ENCODE peak calls at places on chromosomes 5 and 9, in eight cellular contexts. G, L, A, X, H, R, Z and F are unnamed samples.

GRCh38 chr9:69627301-69627700 is 44.9 kb downstream of the APBA1 start:
- DNase-seq in G (no peak), L (no peak), A (no peak), X (no peak), H (no peak), R (no peak), Z (no peak), F (no peak)

GRCh38 chr5:119651496-119651895 is 22.1 kb downstream of the FAM170A start:
- DNase-seq in G (no peak), L (no peak), A (no peak), X (no peak), H (no peak), R (no peak), Z (no peak), F (no peak)

GRCh38 chr5:40681351-40682311 is 1.9 kb downstream of the PTGER4 start:
- DNase-seq in G (peak; percentile 61), L (no peak), A (no peak), X (peak; percentile 15), H (no peak), R (peak; percentile 74), Z (peak; percentile 77), F (no peak)

GRCh38 chr9:80028501-80028900 is 456.7 kb downstream of the TLE4 start:
- DNase-seq in G (no peak), L (no peak), A (no peak), X (peak; percentile 42), H (no peak), R (no peak), Z (no peak), F (no peak)

GRCh38 chr5:31692561-31693221 is 53.8 kb downstream of the PDZD2 start:
- DNase-seq in G (no peak), L (no peak), A (no peak), X (no peak), H (no peak), R (no peak), Z (no peak), F (no peak)

GRCh38 chr5:57839025-57839424 is 356.4 kb upstream of the ACTBL2 start:
- DNase-seq in G (no peak), L (no peak), A (peak; percentile 78), X (no peak), H (no peak), R (no peak), Z (no peak), F (no peak)

GRCh38 chr5:129696636-129697035 is 51.3 kb upstream of the MINAR2 start:
- DNase-seq in G (no peak), L (no peak), A (no peak), X (no peak), H (no peak), R (no peak), Z (no peak), F (no peak)

GRCh38 chr5:139848508-139849100 is 53.0 kb downstream of the PSD2 start:
- DNase-seq in G (peak; percentile 61), L (no peak), A (no peak), X (peak; percentile 30), H (no peak), R (no peak), Z (peak; percentile 67), F (no peak)

GRCh38 chr9:82488702-82489578 is 500.4 kb downstream of the SPATA31D1 start:
- DNase-seq in G (no peak), L (peak; percentile 10), A (peak; percentile 31), X (peak; percentile 41), H (no peak), R (no peak), Z (no peak), F (no peak)

GRCh38 chr9:30349526-30350513 is 2034.6 kb upstream of the ACO1 start:
- DNase-seq in G (no peak), L (no peak), A (no peak), X (no peak), H (no peak), R (no peak), Z (no peak), F (no peak)

GRCh38 chr5:40914835-40915234 is 5.5 kb downstream of the C7 start:
- DNase-seq in G (no peak), L (no peak), A (no peak), X (no peak), H (no peak), R (no peak), Z (no peak), F (no peak)

GRCh38 chr9:136244776-136245193 is 827 bp downstream of the QSOX2 start:
- DNase-seq in G (no peak), L (no peak), A (no peak), X (no peak), H (no peak), R (no peak), Z (no peak), F (no peak)

GRCh38 chr9:134204041-134204440 is 39.7 kb upstream of the RNU6ATAC start:
- DNase-seq in G (no peak), L (peak; percentile 1), A (no peak), X (no peak), H (no peak), R (no peak), Z (peak; percentile 3), F (no peak)

GRCh38 chr9:83934569-83935275 is 13.5 kb upstream of the KIF27 start:
- DNase-seq in G (no peak), L (no peak), A (peak; percentile 77), X (no peak), H (no peak), R (no peak), Z (no peak), F (no peak)

GRCh38 chr9:107226431-107226830 is 56.6 kb upstream of the RAD23B start:
- DNase-seq in G (no peak), L (peak; percentile 20), A (no peak), X (no peak), H (no peak), R (no peak), Z (no peak), F (no peak)

GRCh38 chr9:113955076-113955752 is 79.1 kb downstream of the ZNF618 start:
- DNase-seq in G (no peak), L (no peak), A (no peak), X (no peak), H (no peak), R (no peak), Z (no peak), F (no peak)

GRCh38 chr5:143931389-143931984 is 119.5 kb downstream of the HMHB1 start:
- DNase-seq in G (no peak), L (no peak), A (no peak), X (no peak), H (no peak), R (no peak), Z (no peak), F (no peak)

DNA sequence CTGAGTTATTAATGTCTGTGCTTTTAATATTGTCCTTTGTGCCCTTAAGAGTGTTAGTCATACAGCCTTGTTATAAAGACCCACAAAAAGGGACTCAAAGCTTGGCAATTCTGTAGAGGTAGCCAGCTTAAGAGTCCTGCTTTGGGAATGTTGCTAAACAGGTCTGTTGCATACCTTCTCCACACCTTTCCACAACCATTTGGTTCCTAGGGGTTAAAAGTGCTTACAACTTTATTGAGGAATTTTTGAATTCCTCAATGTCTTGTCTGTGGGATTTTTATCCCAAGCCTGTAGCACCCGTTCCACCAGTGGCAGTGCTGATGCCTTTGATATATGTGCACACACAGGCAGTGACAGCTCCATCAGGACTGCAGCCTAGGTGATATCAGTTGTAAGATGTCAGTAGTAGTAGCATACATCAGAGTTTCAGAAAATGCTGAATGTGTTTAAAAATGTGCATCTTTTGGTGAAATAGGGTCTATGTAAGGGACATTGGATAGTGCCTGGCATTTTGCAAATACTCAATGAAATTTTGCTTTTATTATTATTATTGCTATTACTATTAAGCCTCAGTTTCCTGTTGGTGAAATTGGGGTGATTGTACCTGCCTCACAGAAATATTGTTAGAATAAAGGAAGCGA is 68.5 kb downstream of the WWC1 start:
- DNase-seq in G (no peak), L (no peak), A (peak; percentile 91), X (no peak), H (no peak), R (peak; percentile 42), Z (no peak), F (no peak)
- H3K4me1 ChIP-seq in G (no peaks in the 10 kb centered on the region), L (no peaks in the 10 kb centered on the region), A (peaks cover 60% of the 10 kb centered on the region), X (peaks cover 15% of the 10 kb centered on the region), H (peaks cover 3% of the 10 kb centered on the region), R (peaks cover 19% of the 10 kb centered on the region), Z (peaks cover 8% of the 10 kb centered on the region), F (peaks cover 3% of the 10 kb centered on the region)

DNA sequence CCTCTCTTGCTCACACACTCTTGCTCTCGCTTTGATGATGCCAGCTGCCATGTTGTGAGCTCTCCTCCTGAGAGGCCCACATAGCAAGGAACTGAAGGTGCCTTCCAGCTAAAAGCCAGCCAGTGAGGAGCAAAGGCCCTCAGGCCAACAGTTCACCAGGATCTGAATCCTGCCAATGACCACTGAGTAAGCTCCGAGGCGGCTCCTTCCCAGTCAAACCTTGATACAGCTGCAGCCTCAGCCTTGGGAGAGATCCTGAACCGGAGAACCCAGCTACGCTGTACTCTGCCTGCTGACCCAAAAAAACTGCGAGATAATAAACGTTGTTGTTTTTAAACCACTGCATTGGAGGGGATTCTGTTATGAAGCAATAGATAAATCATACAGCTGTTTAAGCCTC is 49.0 kb upstream of the IFNK start:
- DNase-seq in G (no peak), L (no peak), A (no peak), X (no peak), H (no peak), R (no peak), Z (no peak), F (no peak)
- H3K4me1 ChIP-seq in G (no peaks in the 10 kb centered on the region), L (no peaks in the 10 kb centered on the region), A (no peaks in the 10 kb centered on the region), X (peaks cover 18% of the 10 kb centered on the region), H (peaks cover 5% of the 10 kb centered on the region), R (no peaks in the 10 kb centered on the region), Z (peaks cover 7% of the 10 kb centered on the region), F (no peaks in the 10 kb centered on the region)

GRCh38 chr5:68147659-68148058 is 67.9 kb upstream of the PIK3R1 start:
- DNase-seq in G (no peak), L (no peak), A (no peak), X (no peak), H (no peak), R (no peak), Z (no peak), F (no peak)
- H3K4me1 ChIP-seq in G (no peaks in the 10 kb centered on the region), L (no peaks in the 10 kb centered on the region), A (no peaks in the 10 kb centered on the region), X (no peaks in the 10 kb centered on the region), H (no peaks in the 10 kb centered on the region), R (no peaks in the 10 kb centered on the region), Z (no peaks in the 10 kb centered on the region), F (no peaks in the 10 kb centered on the region)

GRCh38 chr5:10699281-10699874 is 61.7 kb downstream of the DAP start:
- DNase-seq in G (no peak), L (no peak), A (no peak), X (no peak), H (no peak), R (no peak), Z (no peak), F (no peak)
- H3K4me1 ChIP-seq in G (peaks cover 15% of the 10 kb centered on the region), L (no peaks in the 10 kb centered on the region), A (peaks cover 60% of the 10 kb centered on the region), X (peaks cover 15% of the 10 kb centered on the region), H (peaks cover 13% of the 10 kb centered on the region), R (peaks cover 9% of the 10 kb centered on the region), Z (peaks cover 14% of the 10 kb centered on the region), F (peaks cover 16% of the 10 kb centered on the region)

GRCh38 chr9:36867241-36867640 is 166.8 kb downstream of the PAX5 start:
- DNase-seq in G (no peak), L (no peak), A (no peak), X (no peak), H (no peak), R (no peak), Z (no peak), F (no peak)
- H3K4me1 ChIP-seq in G (no peaks in the 10 kb centered on the region), L (no peaks in the 10 kb centered on the region), A (no peaks in the 10 kb centered on the region), X (peaks cover 6% of the 10 kb centered on the region), H (peaks cover 2% of the 10 kb centered on the region), R (peaks cover 4% of the 10 kb centered on the region), Z (no peaks in the 10 kb centered on the region), F (no peaks in the 10 kb centered on the region)

DNA sequence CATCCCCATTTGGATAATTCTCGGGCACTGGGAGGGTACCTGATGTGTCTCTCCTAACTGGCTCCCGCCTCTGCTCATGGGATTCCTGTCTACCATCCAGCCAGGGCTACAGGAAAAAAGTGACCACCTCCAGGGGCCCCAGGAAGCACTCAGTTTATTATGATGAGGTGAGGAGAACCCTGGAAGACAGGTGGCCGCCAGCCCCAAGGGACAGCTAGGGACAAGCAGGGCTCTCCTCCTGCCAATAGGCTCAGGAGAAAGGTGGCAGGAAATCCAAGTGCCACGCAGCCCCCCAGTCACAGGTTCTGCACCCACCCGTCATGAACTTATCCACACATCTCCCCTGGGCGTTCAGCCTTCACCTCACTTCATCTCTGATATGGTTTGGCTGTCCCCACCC is 61.5 kb upstream of the ZNF354A start:
- DNase-seq in G (no peak), L (no peak), A (no peak), X (no peak), H (no peak), R (no peak), Z (no peak), F (no peak)
- H3K4me1 ChIP-seq in G (no peaks in the 10 kb centered on the region), L (no peaks in the 10 kb centered on the region), A (peaks cover 13% of the 10 kb centered on the region), X (peaks cover 11% of the 10 kb centered on the region), H (no peaks in the 10 kb centered on the region), R (no peaks in the 10 kb centered on the region), Z (no peaks in the 10 kb centered on the region), F (peaks cover 9% of the 10 kb centered on the region)